ENCODE peak calls at places on chromosomes 12 and 14, in five cellular contexts. B is WERI-Rb-1, P is Peyer's patch, L is sigmoid colon, I is lung. E is an unnamed sample.

GRCh38 chr12:102480401-102480800 is at the start of gene IGF1:
- DNase-seq in B (peak; percentile 16), P (no peak), L (no peak), I (no peak), E (no peak)

GRCh38 chr12:105228494-105228893 is 7.5 kb downstream of the APPL2 start:
- DNase-seq in I (no peak), B (no peak), P (no peak), L (no peak), E (no peak)

GRCh38 chr12:95201056-95201670 is 16.1 kb downstream of the FGD6 start:
- DNase-seq in B (no peak), I (no peak), L (no peak), P (no peak), E (no peak)

GRCh38 chr12:66600805-66601392 is 78.0 kb downstream of the GRIP1 start:
- DNase-seq in I (no peak), P (no peak), L (no peak), B (no peak), E (no peak)

GRCh38 chr14:22438742-22439141 is 150.3 kb downstream of the DAD1 start:
- DNase-seq in B (no peak), L (no peak), I (no peak), P (no peak), E (no peak)

GRCh38 chr12:79547735-79548347 is 142.9 kb downstream of the PAWR start:
- DNase-seq in B (peak; percentile 37), P (no peak), L (no peak), I (no peak), E (no peak)

GRCh38 chr12:131102493-131102931 is 148.8 kb downstream of the ADGRD1 start:
- DNase-seq in L (peak; percentile 48), B (peak; percentile 4), P (no peak), I (no peak), E (no peak)

GRCh38 chr14:32254952-32255679 is 52.0 kb upstream of the RNU6-8 start:
- DNase-seq in P (peak; percentile 28), L (peak; percentile 85), B (peak; percentile 68), I (peak; percentile 64), E (peak; percentile 68)

GRCh38 chr14:81132492-81132891 is 88.3 kb downstream of the GTF2A1 start:
- DNase-seq in P (no peak), L (no peak), I (no peak), B (no peak), E (no peak)

GRCh38 chr12:53053223-53054111 is 3.6 kb downstream of the TNS2 start:
- DNase-seq in B (peak; percentile 82), I (peak; percentile 84), L (peak; percentile 83), P (peak; percentile 74), E (peak; percentile 86)

GRCh38 chr12:45244561-45245348 is 28.9 kb downstream of the ANO6 start:
- DNase-seq in B (no peak), I (no peak), P (no peak), L (no peak), E (no peak)

GRCh38 chr12:1500095-1500801 is 94.1 kb downstream of the FBXL14 start:
- DNase-seq in B (peak; percentile 46), L (no peak), I (no peak), P (no peak), E (peak; percentile 64)

GRCh38 chr12:119036878-119037493 is 55.6 kb downstream of the SRRM4 start:
- DNase-seq in L (no peak), P (no peak), B (peak; percentile 57), I (no peak), E (no peak)

GRCh38 chr14:73221945-73222344 is 15.4 kb upstream of the PAPLN start:
- DNase-seq in L (no peak), I (no peak), B (no peak), P (no peak), E (no peak)
- H3K27ac ChIP-seq in L (no peak overlapping the region), I (no peak overlapping the region), B (no peak overlapping the region), P (no peak overlapping the region), E (no peak overlapping the region)

GRCh38 chr14:104316723-104317499 is 178.5 kb downstream of the KIF26A start:
- DNase-seq in B (no peak), I (no peak), L (no peak), P (no peak), E (no peak)
- H3K9me3 ChIP-seq in B (no peaks in the 10 kb centered on the region), I (no peaks in the 10 kb centered on the region), L (no peaks in the 10 kb centered on the region), P (no peaks in the 10 kb centered on the region), E (no peaks in the 10 kb centered on the region)

GRCh38 chr14:35384386-35385041 is 20.0 kb downstream of the NFKBIA start:
- DNase-seq in L (peak; percentile 96), P (no peak), I (no peak), B (no peak), E (peak; percentile 83)

GRCh38 chr14:35386673-35387125 is 17.9 kb downstream of the NFKBIA start:
- DNase-seq in L (no peak), B (no peak), I (no peak), P (no peak), E (no peak)

GRCh38 chr14:35380794-35381193 is 23.8 kb downstream of the NFKBIA start:
- DNase-seq in P (no peak), L (no peak), B (no peak), I (no peak), E (no peak)

GRCh38 chr14:35385042-35385839 is 19.3 kb downstream of the NFKBIA start:
- DNase-seq in B (peak; percentile 45), I (peak; percentile 57), P (no peak), L (peak; percentile 98), E (peak; percentile 87)

GRCh38 chr14:35383569-35384385 is 20.8 kb downstream of the NFKBIA start:
- DNase-seq in P (no peak), L (no peak), B (no peak), I (no peak), E (no peak)
- H3K27ac ChIP-seq in P (peak overlapping the region; percentile 90), L (peak overlapping the region; percentile 91), B (no peak overlapping the region), I (peak overlapping the region; percentile 89), E (peak overlapping the region; percentile 66)

DNA sequence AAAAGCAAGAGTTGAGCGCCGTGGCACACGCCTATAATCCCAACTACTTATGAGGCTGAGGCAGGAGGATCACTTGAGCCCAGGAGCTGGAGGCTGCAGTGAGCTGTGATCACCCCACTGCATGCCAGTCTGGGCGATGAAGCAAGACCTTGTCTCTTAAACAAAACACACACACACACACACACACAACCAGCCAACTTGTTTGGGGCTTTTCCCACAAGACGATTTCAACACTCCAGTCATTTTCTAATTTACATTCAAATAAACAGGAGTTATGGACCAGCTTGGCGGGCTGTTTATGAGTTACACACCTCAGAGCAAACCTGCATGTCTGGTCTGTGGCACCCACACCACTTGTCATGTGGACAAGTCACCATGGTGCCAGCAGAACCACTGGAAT is 6.7 kb downstream of the GLTP start:
- DNase-seq in I (no peak), P (no peak), L (no peak), B (no peak), E (no peak)
- H3K9me3 ChIP-seq in I (no peaks in the 10 kb centered on the region), P (no peaks in the 10 kb centered on the region), L (no peaks in the 10 kb centered on the region), B (no peaks in the 10 kb centered on the region), E (no peaks in the 10 kb centered on the region)